ENCODE peak calls at places on chromosomes 7 and 10, in eight cellular contexts. Q is K562; E is naive thymus-derived CD4-positive, alpha-beta T cell; G is GM23338; J is IMR-90; N is lower lobe of right lung; P is upper lobe of left lung; R is mucosa of descending colon. C is an unnamed sample. For H3K36me3, the result is how much of the 10 kb centered on the place peaks cover.

GRCh38 chr10:126972622-126973414 is 67.6 kb downstream of the DOCK1 start:
- ATAC-seq in Q (no peak), E (no peak), G (no peak), J (peak), N (peak), P (peak), R (no peak), C (no peak)

GRCh38 chr7:39353615-39354376 is 212.4 kb upstream of the YAE1 start:
- ATAC-seq in Q (peak), E (no peak), G (peak), J (peak), N (peak), P (peak), R (no peak), C (peak)

GRCh38 chr7:158840604-158841003 is 11.3 kb upstream of the ESYT2 start:
- ATAC-seq in Q (peak), E (no peak), G (peak), J (no peak), N (no peak), P (no peak), R (no peak), C (no peak)

GRCh38 chr10:32207544-32207943 is 139.4 kb downstream of the EPC1 start:
- ATAC-seq in Q (peak), E (peak), G (peak), J (peak), N (peak), P (peak), R (peak), C (no peak)

GRCh38 chr7:47543659-47544058 is 38.3 kb downstream of the TNS3 start:
- ATAC-seq in Q (no peak), E (peak), G (no peak), J (peak), N (no peak), P (no peak), R (no peak), C (no peak)

GRCh38 chr7:100801833-100802568 is 25.3 kb downstream of the EPHB4 start:
- ATAC-seq in Q (peak), E (no peak), G (no peak), J (peak), N (peak), P (peak), R (peak), C (peak)

GRCh38 chr7:19538036-19538435 is 170.8 kb downstream of the POLR1F start:
- ATAC-seq in Q (no peak), E (no peak), G (no peak), J (peak), N (no peak), P (no peak), R (no peak), C (no peak)

GRCh38 chr7:22849662-22850061 is 27.0 kb upstream of the TOMM7 start:
- ATAC-seq in Q (no peak), E (no peak), G (no peak), J (no peak), N (no peak), P (no peak), R (no peak), C (no peak)

GRCh38 chr7:129889133-129889854 is 63.5 kb downstream of the UBE2H start:
- ATAC-seq in Q (peak), E (no peak), G (no peak), J (no peak), N (peak), P (no peak), R (no peak), C (no peak)

GRCh38 chr7:108659867-108660266 is 90.2 kb downstream of the DNAJB9 start:
- ATAC-seq in Q (no peak), E (no peak), G (no peak), J (no peak), N (no peak), P (no peak), R (no peak), C (no peak)

GRCh38 chr10:48358162-48358561 is 51.7 kb downstream of the MAPK8 start:
- ATAC-seq in Q (no peak), E (no peak), G (no peak), J (no peak), N (no peak), P (no peak), R (no peak), C (no peak)

GRCh38 chr10:132187421-132188138 is 832 bp downstream of the DPYSL4 start:
- ATAC-seq in Q (no peak), E (no peak), G (peak), J (peak), N (no peak), P (no peak), R (no peak), C (no peak)

DNA sequence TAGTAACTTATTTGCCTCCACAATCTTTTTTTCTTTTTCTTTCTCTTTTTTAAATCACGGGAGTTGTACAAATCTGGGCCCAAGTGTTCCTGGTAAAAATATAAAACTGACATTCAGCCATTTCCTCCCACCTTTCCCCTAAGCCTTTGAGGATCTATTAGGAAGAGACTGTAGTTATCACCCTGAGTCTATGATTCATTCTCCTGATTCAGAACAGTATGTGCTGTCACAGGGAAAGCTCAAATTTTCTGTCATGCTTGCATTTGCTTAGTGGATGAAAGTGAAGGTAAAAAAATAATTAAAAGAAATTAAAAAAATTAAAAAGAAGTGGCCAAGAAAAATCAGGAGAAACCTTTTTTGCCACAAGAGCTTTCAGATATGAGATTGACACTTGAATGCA is 71.7 kb downstream of the KIF20B start:
- ATAC-seq in Q (no peak), E (no peak), G (no peak), J (peak), N (no peak), P (no peak), R (no peak), C (no peak)
- H3K36me3 ChIP-seq in Q (half or more), E (under half), G (under half), J (under half), N (under half), P (under half), R (under half), C (under half)

GRCh38 chr7:140922741-140923345 is 1.9 kb downstream of the BRAF start:
- ATAC-seq in Q (no peak), E (no peak), G (no peak), J (no peak), N (no peak), P (no peak), R (no peak), C (no peak)

GRCh38 chr7:140924019-140924820 is 509 bp downstream of the BRAF start:
- ATAC-seq in Q (peak), E (peak), G (peak), J (peak), N (peak), P (peak), R (peak), C (peak)

GRCh38 chr7:140923358-140924006 is 1.2 kb downstream of the BRAF start:
- ATAC-seq in Q (peak), E (no peak), G (peak), J (peak), N (peak), P (peak), R (peak), C (no peak)

GRCh38 chr7:140918236-140918635 is 6.5 kb downstream of the BRAF start:
- ATAC-seq in Q (no peak), E (no peak), G (no peak), J (no peak), N (no peak), P (no peak), R (no peak), C (no peak)

GRCh38 chr7:140920745-140921144 is 4.0 kb downstream of the BRAF start:
- ATAC-seq in Q (no peak), E (no peak), G (no peak), J (no peak), N (no peak), P (no peak), R (no peak), C (no peak)
- H3K36me3 ChIP-seq in Q (under half), E (under half), G (under half), J (under half), N (under half), P (under half), R (under half), C (under half)

DNA sequence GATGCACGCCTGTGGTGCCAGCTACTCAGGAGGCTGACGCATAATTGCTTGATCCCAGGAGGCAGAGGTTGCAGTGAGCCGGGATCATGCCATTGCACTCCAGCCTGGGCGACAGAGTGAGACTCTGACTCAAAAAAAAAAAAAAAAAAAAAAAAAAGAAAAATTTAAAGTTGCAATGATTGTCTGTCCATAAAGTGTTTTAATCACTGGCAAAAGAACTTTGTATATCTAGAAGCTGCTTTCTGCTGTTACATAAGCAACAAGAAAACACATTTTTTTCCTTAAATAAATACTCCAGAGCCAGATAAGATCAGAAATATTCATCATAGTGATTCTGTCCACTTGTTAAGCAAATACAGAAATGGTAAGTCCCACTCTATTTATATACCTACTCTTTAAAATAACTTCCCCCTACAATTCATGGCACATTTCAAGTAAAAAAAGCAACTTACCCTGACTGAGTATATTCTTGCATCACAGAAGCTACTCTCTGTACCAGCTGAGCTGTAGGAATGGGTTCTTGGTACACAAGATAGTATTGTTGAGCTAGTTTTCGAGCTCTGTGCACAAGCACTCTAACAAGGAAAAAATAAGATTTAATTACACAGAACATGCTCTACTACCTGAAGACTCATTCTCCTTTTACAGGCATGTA is 7.6 kb downstream of the PSMA2 start:
- ATAC-seq in Q (no peak), E (no peak), G (no peak), J (no peak), N (peak), P (no peak), R (no peak), C (no peak)
- H3K36me3 ChIP-seq in Q (half or more), E (half or more), G (half or more), J (under half), N (half or more), P (half or more), R (under half), C (half or more)

GRCh38 chr10:1130995-1131790 is 75.0 kb downstream of the WDR37 start:
- ATAC-seq in Q (no peak), E (no peak), G (no peak), J (no peak), N (no peak), P (no peak), R (no peak), C (no peak)
- H3K36me3 ChIP-seq in Q (under half), E (half or more), G (under half), J (under half), N (half or more), P (half or more), R (under half), C (half or more)

DNA sequence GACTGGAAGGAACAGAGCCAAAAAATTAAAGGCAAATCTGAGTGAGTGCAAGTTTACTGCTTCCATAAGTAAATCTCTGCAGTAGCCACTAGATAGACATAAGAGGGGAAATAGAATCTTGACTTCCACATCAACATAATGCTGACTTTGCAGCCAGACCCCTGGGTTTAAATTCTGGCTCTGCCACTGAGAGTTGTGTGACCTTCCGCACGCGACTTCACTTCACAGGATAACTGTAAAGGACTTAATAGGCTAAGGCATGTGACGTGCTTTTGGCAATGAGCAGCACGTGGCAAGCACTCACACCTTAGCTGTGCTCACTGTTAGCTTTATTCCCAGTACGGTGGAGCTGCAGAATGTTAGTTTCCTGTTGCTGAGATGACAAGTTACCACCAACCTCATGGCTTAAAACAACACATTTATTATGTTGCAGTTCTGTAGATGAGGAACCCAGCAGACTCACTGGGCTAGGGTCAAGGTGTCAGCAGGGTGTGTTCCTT is 286.0 kb downstream of the CELF2 start:
- ATAC-seq in Q (no peak), E (no peak), G (no peak), J (no peak), N (no peak), P (no peak), R (no peak), C (no peak)
- H3K36me3 ChIP-seq in Q (under half), E (half or more), G (under half), J (under half), N (half or more), P (half or more), R (under half), C (half or more)

DNA sequence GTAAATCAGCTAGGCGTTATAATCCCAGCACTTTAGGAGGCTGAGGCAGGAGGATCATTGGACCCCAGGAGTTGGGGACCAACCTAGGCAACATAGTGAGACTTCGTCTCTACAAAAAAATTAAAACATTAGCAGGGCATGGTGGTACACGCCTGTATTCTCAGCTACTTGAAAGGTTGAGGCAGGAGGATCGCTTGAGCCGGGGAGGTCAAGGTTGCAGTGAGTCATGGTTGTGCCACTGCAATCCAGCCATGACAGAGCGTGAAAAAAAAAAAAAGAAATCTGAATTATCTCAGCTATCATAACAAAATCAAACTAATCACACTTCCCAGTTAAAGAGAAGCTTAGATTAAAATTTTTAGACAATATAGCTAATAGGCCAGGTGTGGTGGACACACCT is 35.3 kb downstream of the ATAD1 start:
- ATAC-seq in Q (no peak), E (no peak), G (no peak), J (no peak), N (no peak), P (no peak), R (no peak), C (no peak)
- H3K36me3 ChIP-seq in Q (under half), E (under half), G (under half), J (under half), N (under half), P (half or more), R (under half), C (under half)

DNA sequence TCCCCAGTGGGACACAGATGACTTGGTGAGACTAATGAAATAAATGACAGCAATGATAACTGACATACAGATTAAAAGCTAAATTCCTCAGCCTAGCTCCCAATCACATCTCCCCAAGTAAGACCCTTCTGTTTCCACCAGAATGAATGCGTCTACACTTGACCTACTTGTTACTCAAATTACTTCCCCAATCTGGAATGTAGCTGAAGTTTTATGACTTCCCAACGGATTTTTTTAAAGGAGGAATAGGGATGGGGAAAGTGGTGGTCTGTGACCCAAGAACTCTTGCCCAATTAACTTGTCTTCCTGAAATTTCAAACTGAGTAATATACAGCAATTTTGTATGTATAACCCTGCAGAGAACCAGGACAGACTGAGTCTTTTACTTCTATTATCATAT is 9.1 kb downstream of the H2AZ2 start:
- ATAC-seq in Q (no peak), E (no peak), G (no peak), J (no peak), N (no peak), P (no peak), R (no peak), C (no peak)
- H3K36me3 ChIP-seq in Q (half or more), E (half or more), G (under half), J (under half), N (half or more), P (half or more), R (under half), C (under half)